ENCODE peak calls at places on chromosome 15, in five cellular contexts. One of them, this sample, is unnamed. For H3K4me1, the result is how much of the 10 kb centered on the place peaks cover.

GRCh38 chr15:73368301-73369072 is at the start of gene HCN4:
- DNase-seq in esophagus squamous epithelium: no peak
- DNase-seq in OCI-LY7: no peak
- DNase-seq in adipocyte: peak
- DNase-seq in upper lobe of left lung: peak
- DNase-seq in this sample: no peak

GRCh38 chr15:62163397-62163796 is 1.7 kb downstream of the C2CD4B start:
- DNase-seq in esophagus squamous epithelium: no peak
- DNase-seq in OCI-LY7: no peak
- DNase-seq in adipocyte: no peak
- DNase-seq in upper lobe of left lung: no peak
- DNase-seq in this sample: no peak

GRCh38 chr15:51499379-51499976 is 123.1 kb downstream of the DMXL2 start:
- DNase-seq in esophagus squamous epithelium: no peak
- DNase-seq in OCI-LY7: peak
- DNase-seq in adipocyte: peak
- DNase-seq in upper lobe of left lung: no peak
- DNase-seq in this sample: no peak

GRCh38 chr15:96049323-96049722 is 281.2 kb upstream of the NR2F2 start:
- DNase-seq in esophagus squamous epithelium: no peak
- DNase-seq in OCI-LY7: no peak
- DNase-seq in adipocyte: no peak
- DNase-seq in upper lobe of left lung: no peak
- DNase-seq in this sample: no peak

GRCh38 chr15:78302579-78302978 is 3.2 kb upstream of the SKIC8 start:
- DNase-seq in esophagus squamous epithelium: no peak
- DNase-seq in OCI-LY7: no peak
- DNase-seq in adipocyte: peak
- DNase-seq in upper lobe of left lung: no peak
- DNase-seq in this sample: peak

GRCh38 chr15:56248276-56248675 is 4.6 kb upstream of the RFX7 start:
- DNase-seq in esophagus squamous epithelium: no peak
- DNase-seq in OCI-LY7: no peak
- DNase-seq in adipocyte: no peak
- DNase-seq in upper lobe of left lung: no peak
- DNase-seq in this sample: no peak

GRCh38 chr15:39429898-39430357 is 151.0 kb upstream of the THBS1 start:
- DNase-seq in esophagus squamous epithelium: no peak
- DNase-seq in OCI-LY7: no peak
- DNase-seq in adipocyte: peak
- DNase-seq in upper lobe of left lung: no peak
- DNase-seq in this sample: no peak

GRCh38 chr15:83323296-83323711 is 38.8 kb upstream of the BNC1 start:
- DNase-seq in esophagus squamous epithelium: no peak
- DNase-seq in OCI-LY7: no peak
- DNase-seq in adipocyte: peak
- DNase-seq in upper lobe of left lung: no peak
- DNase-seq in this sample: no peak

GRCh38 chr15:70530035-70530499 is 233.3 kb downstream of the UACA start:
- DNase-seq in esophagus squamous epithelium: no peak
- DNase-seq in OCI-LY7: no peak
- DNase-seq in adipocyte: no peak
- DNase-seq in upper lobe of left lung: no peak
- DNase-seq in this sample: no peak

GRCh38 chr15:77037475-77038209 is 33.3 kb downstream of the TSPAN3 start:
- DNase-seq in esophagus squamous epithelium: no peak
- DNase-seq in OCI-LY7: no peak
- DNase-seq in adipocyte: no peak
- DNase-seq in upper lobe of left lung: no peak
- DNase-seq in this sample: no peak

GRCh38 chr15:85897818-85898717 is 103.3 kb upstream of the KLHL25 start:
- DNase-seq in esophagus squamous epithelium: no peak
- DNase-seq in OCI-LY7: no peak
- DNase-seq in adipocyte: peak
- DNase-seq in upper lobe of left lung: no peak
- DNase-seq in this sample: no peak

GRCh38 chr15:69531302-69532027 is 78.8 kb downstream of the RPLP1 start:
- DNase-seq in esophagus squamous epithelium: no peak
- DNase-seq in OCI-LY7: no peak
- DNase-seq in adipocyte: peak
- DNase-seq in upper lobe of left lung: no peak
- DNase-seq in this sample: peak

GRCh38 chr15:79168922-79169322 is 78.3 kb upstream of the RASGRF1 start:
- DNase-seq in esophagus squamous epithelium: no peak
- DNase-seq in OCI-LY7: no peak
- DNase-seq in adipocyte: no peak
- DNase-seq in upper lobe of left lung: no peak
- DNase-seq in this sample: peak

GRCh38 chr15:100683434-100683833 is 81.0 kb downstream of the ASB7 start:
- DNase-seq in esophagus squamous epithelium: no peak
- DNase-seq in OCI-LY7: no peak
- DNase-seq in adipocyte: no peak
- DNase-seq in upper lobe of left lung: no peak
- DNase-seq in this sample: no peak

GRCh38 chr15:70505971-70506887 is 257.1 kb downstream of the UACA start:
- DNase-seq in esophagus squamous epithelium: no peak
- DNase-seq in OCI-LY7: no peak
- DNase-seq in adipocyte: no peak
- DNase-seq in upper lobe of left lung: no peak
- DNase-seq in this sample: no peak

GRCh38 chr15:26050979-26051378 is 187.9 kb upstream of the ATP10A start:
- DNase-seq in esophagus squamous epithelium: no peak
- DNase-seq in OCI-LY7: no peak
- DNase-seq in adipocyte: no peak
- DNase-seq in upper lobe of left lung: no peak
- DNase-seq in this sample: no peak

GRCh38 chr15:73047882-73048281 is 4.4 kb upstream of the NEO1 start:
- DNase-seq in esophagus squamous epithelium: no peak
- DNase-seq in OCI-LY7: no peak
- DNase-seq in adipocyte: no peak
- DNase-seq in upper lobe of left lung: no peak
- DNase-seq in this sample: no peak

GRCh38 chr15:35460616-35461015 is 85.3 kb downstream of the DPH6 start:
- DNase-seq in esophagus squamous epithelium: no peak
- DNase-seq in OCI-LY7: no peak
- DNase-seq in adipocyte: no peak
- DNase-seq in upper lobe of left lung: no peak
- DNase-seq in this sample: no peak

GRCh38 chr15:69293741-69294615 is 4.7 kb upstream of the PAQR5 start:
- DNase-seq in esophagus squamous epithelium: no peak
- DNase-seq in OCI-LY7: no peak
- DNase-seq in adipocyte: no peak
- DNase-seq in upper lobe of left lung: no peak
- DNase-seq in this sample: no peak

GRCh38 chr15:52651868-52652267 is 27.3 kb downstream of the ATOSA start:
- DNase-seq in esophagus squamous epithelium: no peak
- DNase-seq in OCI-LY7: no peak
- DNase-seq in adipocyte: peak
- DNase-seq in upper lobe of left lung: no peak
- DNase-seq in this sample: peak

GRCh38 chr15:82995938-82996337 is 9.9 kb downstream of the RAMAC start:
- DNase-seq in esophagus squamous epithelium: no peak
- DNase-seq in OCI-LY7: no peak
- DNase-seq in adipocyte: no peak
- DNase-seq in upper lobe of left lung: no peak
- DNase-seq in this sample: no peak

GRCh38 chr15:74892313-74892712 is 2.5 kb downstream of the MPI start:
- DNase-seq in esophagus squamous epithelium: no peak
- DNase-seq in OCI-LY7: no peak
- DNase-seq in adipocyte: no peak
- DNase-seq in upper lobe of left lung: no peak
- DNase-seq in this sample: no peak

GRCh38 chr15:43901485-43901884 is 74.7 kb downstream of the WDR76 start:
- DNase-seq in esophagus squamous epithelium: no peak
- DNase-seq in OCI-LY7: no peak
- DNase-seq in adipocyte: no peak
- DNase-seq in upper lobe of left lung: no peak
- DNase-seq in this sample: no peak

GRCh38 chr15:68667800-68668625 is 89.2 kb downstream of the CORO2B start:
- DNase-seq in esophagus squamous epithelium: no peak
- DNase-seq in OCI-LY7: no peak
- DNase-seq in adipocyte: no peak
- DNase-seq in upper lobe of left lung: no peak
- DNase-seq in this sample: no peak

GRCh38 chr15:57235865-57236264 is 140.4 kb upstream of the CGNL1 start:
- DNase-seq in esophagus squamous epithelium: no peak
- DNase-seq in OCI-LY7: no peak
- DNase-seq in adipocyte: peak
- DNase-seq in upper lobe of left lung: no peak
- DNase-seq in this sample: peak

GRCh38 chr15:66039117-66039860 is 170.0 kb downstream of the RAB11A start:
- DNase-seq in esophagus squamous epithelium: no peak
- DNase-seq in OCI-LY7: no peak
- DNase-seq in adipocyte: no peak
- DNase-seq in upper lobe of left lung: no peak
- DNase-seq in this sample: no peak

GRCh38 chr15:42276762-42277161 is 3.5 kb upstream of the TMEM87A start:
- DNase-seq in esophagus squamous epithelium: no peak
- DNase-seq in OCI-LY7: no peak
- DNase-seq in adipocyte: no peak
- DNase-seq in upper lobe of left lung: no peak
- DNase-seq in this sample: no peak

GRCh38 chr15:50281427-50281826 is 15.9 kb upstream of the HDC start:
- DNase-seq in esophagus squamous epithelium: no peak
- DNase-seq in OCI-LY7: no peak
- DNase-seq in adipocyte: no peak
- DNase-seq in upper lobe of left lung: no peak
- DNase-seq in this sample: no peak

GRCh38 chr15:78391781-78392180 is 46.2 kb upstream of the IREB2 start:
- DNase-seq in esophagus squamous epithelium: no peak
- DNase-seq in OCI-LY7: no peak
- DNase-seq in adipocyte: no peak
- DNase-seq in upper lobe of left lung: no peak
- DNase-seq in this sample: no peak

GRCh38 chr15:70067011-70067410 is 30.7 kb downstream of the TLE3 start:
- DNase-seq in esophagus squamous epithelium: no peak
- DNase-seq in OCI-LY7: no peak
- DNase-seq in adipocyte: no peak
- DNase-seq in upper lobe of left lung: no peak
- DNase-seq in this sample: no peak

DNA sequence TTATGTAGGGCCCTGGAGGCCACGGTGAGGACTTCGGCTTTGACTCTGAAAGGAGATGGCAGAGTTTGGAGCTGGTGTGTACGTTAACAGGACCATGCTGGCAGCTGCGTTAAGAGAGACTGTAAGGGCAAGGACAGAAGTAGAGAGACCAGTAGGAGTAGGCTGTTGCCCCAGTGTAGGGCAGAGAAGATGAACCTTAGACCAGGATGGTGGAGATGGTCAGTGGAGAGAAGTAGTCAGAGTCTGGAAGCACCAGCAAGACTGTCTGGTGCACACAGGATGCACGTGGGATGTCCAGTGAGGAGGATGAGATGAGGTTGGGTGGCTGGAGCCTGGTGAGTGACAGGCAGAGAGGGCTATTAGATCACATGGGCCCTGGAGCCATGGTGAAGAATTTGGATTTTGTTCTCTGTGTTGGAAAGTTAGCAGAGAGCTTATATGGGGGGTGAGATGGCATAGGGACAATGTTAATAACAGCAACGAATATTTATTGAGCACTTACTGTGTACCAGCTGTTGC is 150.1 kb downstream of the IGF1R start:
- DNase-seq in esophagus squamous epithelium: no peak
- DNase-seq in OCI-LY7: no peak
- DNase-seq in adipocyte: no peak
- DNase-seq in upper lobe of left lung: no peak
- DNase-seq in this sample: no peak
- H3K4me1 ChIP-seq in esophagus squamous epithelium: half or more
- H3K4me1 ChIP-seq in OCI-LY7: under half
- H3K4me1 ChIP-seq in adipocyte: under half
- H3K4me1 ChIP-seq in upper lobe of left lung: half or more
- H3K4me1 ChIP-seq in this sample: under half

DNA sequence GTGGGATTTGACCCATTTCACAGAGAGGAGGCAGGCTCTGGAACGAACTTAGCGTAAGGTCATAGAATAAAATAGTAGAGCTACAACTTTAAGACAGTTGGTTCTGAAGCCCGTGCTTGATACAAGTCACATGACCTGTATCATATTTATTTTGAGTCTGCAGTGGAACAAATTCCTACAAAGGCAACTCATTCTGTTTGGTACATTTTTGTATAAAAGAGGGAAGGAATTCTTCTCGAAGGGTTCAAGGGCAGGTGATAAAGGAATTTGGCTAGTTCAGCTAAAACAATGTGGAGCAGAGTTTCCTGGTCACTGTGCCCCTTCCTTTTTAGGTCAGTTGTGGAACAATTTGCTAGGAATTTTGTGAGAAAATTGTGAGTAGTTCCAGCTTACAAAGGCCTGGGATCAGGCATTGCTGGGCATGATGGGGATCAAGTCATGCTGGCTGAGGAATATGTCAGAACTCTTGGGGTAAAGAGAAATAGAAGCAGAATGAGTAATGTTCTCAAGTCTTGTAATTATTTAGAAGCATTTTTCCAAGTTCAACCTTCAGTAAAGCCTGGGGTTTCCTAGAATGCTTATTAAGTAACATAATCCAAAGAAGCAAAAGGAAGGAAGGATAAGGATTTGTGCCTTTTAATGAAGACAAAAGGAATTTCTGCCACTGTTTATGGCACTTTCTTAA is 19.1 kb downstream of the USP3 start:
- DNase-seq in esophagus squamous epithelium: no peak
- DNase-seq in OCI-LY7: no peak
- DNase-seq in adipocyte: peak
- DNase-seq in upper lobe of left lung: no peak
- DNase-seq in this sample: no peak
- H3K4me3 ChIP-seq in esophagus squamous epithelium: no peak
- H3K4me3 ChIP-seq in OCI-LY7: no peak
- H3K4me3 ChIP-seq in adipocyte: peak
- H3K4me3 ChIP-seq in upper lobe of left lung: no peak
- H3K4me3 ChIP-seq in this sample: no peak

GRCh38 chr15:88636039-88636438 is 2.8 kb upstream of the ISG20 start:
- DNase-seq in esophagus squamous epithelium: no peak
- DNase-seq in OCI-LY7: no peak
- DNase-seq in adipocyte: no peak
- DNase-seq in upper lobe of left lung: no peak
- DNase-seq in this sample: no peak
- H3K4me1 ChIP-seq in esophagus squamous epithelium: half or more
- H3K4me1 ChIP-seq in OCI-LY7: half or more
- H3K4me1 ChIP-seq in adipocyte: under half
- H3K4me1 ChIP-seq in upper lobe of left lung: under half
- H3K4me1 ChIP-seq in this sample: under half

GRCh38 chr15:84819791-84820190 is 2.6 kb downstream of the ALPK3 start:
- DNase-seq in esophagus squamous epithelium: no peak
- DNase-seq in OCI-LY7: no peak
- DNase-seq in adipocyte: no peak
- DNase-seq in upper lobe of left lung: no peak
- DNase-seq in this sample: no peak

GRCh38 chr15:84819291-84819768 is 2.2 kb downstream of the ALPK3 start:
- DNase-seq in esophagus squamous epithelium: no peak
- DNase-seq in OCI-LY7: no peak
- DNase-seq in adipocyte: no peak
- DNase-seq in upper lobe of left lung: no peak
- DNase-seq in this sample: no peak

GRCh38 chr15:84816694-84817460 is at the start of gene ALPK3:
- DNase-seq in esophagus squamous epithelium: no peak
- DNase-seq in OCI-LY7: no peak
- DNase-seq in adipocyte: no peak
- DNase-seq in upper lobe of left lung: peak
- DNase-seq in this sample: no peak

GRCh38 chr15:84817461-84818081 is 415 bp downstream of the ALPK3 start:
- DNase-seq in esophagus squamous epithelium: no peak
- DNase-seq in OCI-LY7: no peak
- DNase-seq in adipocyte: no peak
- DNase-seq in upper lobe of left lung: no peak
- DNase-seq in this sample: no peak

GRCh38 chr15:84818221-84819131 is 1.3 kb downstream of the ALPK3 start:
- DNase-seq in esophagus squamous epithelium: no peak
- DNase-seq in OCI-LY7: peak
- DNase-seq in adipocyte: no peak
- DNase-seq in upper lobe of left lung: no peak
- DNase-seq in this sample: no peak
- H3K4me3 ChIP-seq in esophagus squamous epithelium: no peak
- H3K4me3 ChIP-seq in OCI-LY7: no peak
- H3K4me3 ChIP-seq in adipocyte: no peak
- H3K4me3 ChIP-seq in upper lobe of left lung: no peak
- H3K4me3 ChIP-seq in this sample: no peak